ENCODE peak calls at places on chromosomes 7 and 10, in ten cellular contexts. R, F, G, U, D, L, Q, Y, S and E are unnamed samples.

GRCh38 chr10:31822616-31823318 is 105.9 kb downstream of the ARHGAP12 start:
- DNase-seq in U (no peak), D (no peak), Q (no peak), L (no peak), G (no peak), R (no peak), Y (no peak), F (no peak), S (no peak), E (no peak)

GRCh38 chr7:49773082-49773938 is at the start of gene VWC2:
- DNase-seq in S (no peak), Y (no peak), F (no peak), U (no peak), Q (peak), D (peak), L (no peak), R (no peak), G (no peak), E (no peak)

GRCh38 chr10:48463318-48464003 is 141.4 kb downstream of the ARHGAP22 start:
- DNase-seq in R (no peak), Y (peak), Q (peak), S (no peak), L (no peak), U (no peak), D (no peak), G (no peak), F (no peak), E (no peak)

GRCh38 chr7:124162667-124163066 is 129.8 kb upstream of the TMEM229A start:
- DNase-seq in R (no peak), Q (no peak), U (no peak), G (no peak), D (no peak), Y (peak), S (no peak), L (no peak), F (no peak), E (no peak)

GRCh38 chr7:71695189-71695588 is 563.2 kb downstream of the GALNT17 start:
- DNase-seq in G (no peak), L (no peak), U (no peak), S (no peak), D (no peak), Y (no peak), R (no peak), Q (peak), F (no peak), E (no peak)

GRCh38 chr7:30032310-30033125 is 4.3 kb downstream of the PLEKHA8 start:
- DNase-seq in U (no peak), R (no peak), G (no peak), Y (peak), S (no peak), L (no peak), F (no peak), Q (no peak), D (no peak), E (no peak)

GRCh38 chr7:156640257-156640948 is at the start of gene RNF32:
- DNase-seq in R (peak), F (peak), Y (peak), L (peak), G (peak), Q (peak), S (peak), U (peak), D (peak), E (peak)

GRCh38 chr7:74717889-74718288 is 55.9 kb upstream of the NCF1 start:
- DNase-seq in G (no peak), Y (no peak), D (no peak), L (no peak), F (no peak), S (no peak), Q (no peak), U (no peak), R (no peak), E (no peak)

GRCh38 chr7:27192546-27193334 is 7.2 kb downstream of the HOXA13 start:
- DNase-seq in D (peak), Y (no peak), S (no peak), L (no peak), F (no peak), R (no peak), U (no peak), Q (peak), G (no peak), E (no peak)

GRCh38 chr7:92489634-92490033 is 11.9 kb upstream of the ERVW-1 start:
- DNase-seq in L (no peak), R (peak), F (no peak), Q (no peak), S (no peak), D (no peak), U (no peak), G (no peak), Y (no peak), E (no peak)

GRCh38 chr10:90937645-90938258 is 16.9 kb upstream of the ANKRD1 start:
- DNase-seq in R (no peak), D (no peak), G (no peak), U (no peak), Q (no peak), S (no peak), Y (no peak), F (no peak), L (no peak), E (no peak)

GRCh38 chr10:52571018-52571417 is 201.6 kb downstream of the MBL2 start:
- DNase-seq in U (no peak), S (no peak), F (no peak), Y (peak), R (no peak), L (no peak), D (no peak), Q (no peak), G (no peak), E (no peak)

GRCh38 chr7:132423594-132424200 is 152.6 kb downstream of the PLXNA4 start:
- DNase-seq in D (no peak), Y (no peak), R (no peak), L (no peak), F (no peak), Q (no peak), U (no peak), S (no peak), G (no peak), E (no peak)

GRCh38 chr10:59098387-59098786 is 78.1 kb upstream of the PHYHIPL start:
- DNase-seq in L (no peak), S (no peak), Y (peak), R (no peak), F (no peak), U (peak), Q (no peak), G (no peak), D (no peak), E (no peak)

GRCh38 chr7:131020759-131021219 is 286.8 kb upstream of the KLF14 start:
- DNase-seq in Y (no peak), G (no peak), R (no peak), U (no peak), F (no peak), L (no peak), Q (no peak), D (no peak), S (no peak), E (no peak)

GRCh38 chr10:92690211-92691041 is 671 bp downstream of the HHEX start:
- DNase-seq in G (no peak), F (peak), S (peak), Y (peak), D (peak), R (peak), Q (no peak), L (no peak), U (no peak), E (peak)

GRCh38 chr10:109831846-109832245 is 91.5 kb downstream of the XPNPEP1 start:
- DNase-seq in D (no peak), R (no peak), U (no peak), L (no peak), Q (no peak), F (no peak), G (no peak), Y (no peak), S (no peak), E (no peak)

GRCh38 chr7:38950309-38950708 is 27.4 kb upstream of the POU6F2 start:
- DNase-seq in S (peak), G (no peak), F (no peak), R (no peak), Y (peak), D (no peak), L (no peak), U (no peak), Q (no peak), E (no peak)

GRCh38 chr7:155466814-155467675 is 9.1 kb downstream of the EN2 start:
- DNase-seq in L (peak), Q (peak), R (no peak), S (no peak), Y (no peak), U (no peak), D (peak), G (no peak), F (peak), E (no peak)

GRCh38 chr7:158274404-158274811 is 313.2 kb downstream of the PTPRN2 start:
- DNase-seq in G (no peak), F (no peak), U (no peak), S (no peak), L (no peak), R (no peak), Q (no peak), Y (no peak), D (no peak), E (no peak)

GRCh38 chr10:34094146-34094696 is 720.9 kb downstream of the PARD3 start:
- DNase-seq in Q (no peak), R (no peak), L (no peak), Y (no peak), D (no peak), F (no peak), S (no peak), G (no peak), U (no peak), E (no peak)

GRCh38 chr7:93055543-93056107 is 62.2 kb downstream of the SAMD9 start:
- DNase-seq in D (no peak), F (no peak), U (peak), Y (peak), L (peak), R (no peak), G (no peak), Q (peak), S (peak), E (peak)

GRCh38 chr7:40077849-40078248 is 56.6 kb downstream of the MPLKIP start:
- DNase-seq in U (no peak), L (no peak), G (no peak), D (no peak), F (no peak), Q (no peak), S (no peak), R (no peak), Y (peak), E (no peak)

GRCh38 chr7:96495751-96496216 is 173.9 kb upstream of the SLC25A13 start:
- DNase-seq in R (no peak), U (no peak), S (no peak), D (no peak), L (peak), Q (no peak), F (no peak), Y (no peak), G (no peak), E (no peak)

GRCh38 chr10:131814567-131815290 is 86.1 kb upstream of the PPP2R2D start:
- DNase-seq in U (no peak), L (no peak), Q (peak), D (no peak), F (no peak), R (no peak), S (no peak), Y (no peak), G (no peak), E (no peak)

GRCh38 chr7:120272261-120272895 is 597 bp upstream of the KCND2 start:
- DNase-seq in D (peak), L (peak), Y (peak), U (peak), R (no peak), F (no peak), Q (peak), S (peak), G (peak), E (peak)

GRCh38 chr7:132580277-132580676 is 4.0 kb upstream of the PLXNA4 start:
- DNase-seq in G (no peak), Y (no peak), Q (peak), L (no peak), R (no peak), S (peak), D (no peak), U (no peak), F (no peak), E (peak)

GRCh38 chr10:3976171-3976570 is 191.2 kb upstream of the KLF6 start:
- DNase-seq in D (no peak), S (no peak), F (no peak), U (no peak), Q (no peak), Y (no peak), R (no peak), G (no peak), L (no peak), E (no peak)

GRCh38 chr10:130232361-130233360 is 96.5 kb downstream of the GLRX3 start:
- DNase-seq in G (no peak), F (no peak), U (no peak), R (no peak), L (no peak), Y (no peak), S (no peak), D (no peak), Q (no peak), E (no peak)

GRCh38 chr10:86281396-86281795 is 85.2 kb downstream of the GRID1 start:
- DNase-seq in R (no peak), Y (no peak), G (no peak), U (no peak), S (no peak), D (no peak), L (no peak), F (no peak), Q (no peak), E (no peak)

GRCh38 chr10:6300106-6300783 is 97.5 kb downstream of the PFKFB3 start:
- DNase-seq in L (no peak), U (peak), G (peak), R (peak), D (peak), S (peak), Q (no peak), F (peak), Y (peak), E (no peak)

GRCh38 chr7:139647085-139647484 is 123.6 kb downstream of the CLEC2L start:
- DNase-seq in L (no peak), G (no peak), F (no peak), Y (no peak), S (no peak), U (no peak), Q (no peak), D (no peak), R (no peak), E (no peak)

GRCh38 chr7:101553771-101554445 is 75.2 kb downstream of the MYL10 start:
- DNase-seq in Y (no peak), S (no peak), L (no peak), F (no peak), D (no peak), G (no peak), U (no peak), R (peak), Q (peak), E (no peak)

GRCh38 chr10:110214380-110214826 is 7.0 kb downstream of the MXI1 start:
- DNase-seq in L (no peak), D (no peak), F (no peak), Q (no peak), U (no peak), S (no peak), R (no peak), G (no peak), Y (peak), E (no peak)

GRCh38 chr10:48595533-48595932 is 9.3 kb downstream of the ARHGAP22 start:
- DNase-seq in D (no peak), U (no peak), L (no peak), G (no peak), Y (no peak), R (no peak), S (no peak), F (no peak), Q (no peak), E (no peak)